ENCODE peak calls at places on chromosomes 3 and 15, in eight cellular contexts. One of them, this sample, is unnamed.
A peak's percentile ranks its signal among the peaks of the same experiment; 100 is the strongest.

GRCh38 chr3:111999924-112000835 is 1.5 kb downstream of the TAGLN3 start:
- DNase-seq in stimulated activated CD4-positive, alpha-beta T cell treated with anti-CD3 and anti-CD28 coated beads, Interleukin-2, amount 100 ng/mL, for 48 hours: no peak
- DNase-seq in AG08395: no peak
- DNase-seq in HepG2: no peak
- DNase-seq in activated CD4-positive, alpha-beta T cell treated with anti-CD3 and anti-CD28 coated beads, Interleukin-2, amount 10 ng/mL, durations not matched to agents 7 days and 5 days: no peak
- DNase-seq in GM23248: no peak
- DNase-seq in posterior cingulate gyrus: peak; percentile 76
- DNase-seq in NAMALWA: no peak
- DNase-seq in this sample: no peak

GRCh38 chr3:1774597-1774996 is 324.1 kb upstream of the CNTN4 start:
- DNase-seq in stimulated activated CD4-positive, alpha-beta T cell treated with anti-CD3 and anti-CD28 coated beads, Interleukin-2, amount 100 ng/mL, for 48 hours: no peak
- DNase-seq in AG08395: no peak
- DNase-seq in HepG2: no peak
- DNase-seq in activated CD4-positive, alpha-beta T cell treated with anti-CD3 and anti-CD28 coated beads, Interleukin-2, amount 10 ng/mL, durations not matched to agents 7 days and 5 days: no peak
- DNase-seq in GM23248: no peak
- DNase-seq in posterior cingulate gyrus: no peak
- DNase-seq in NAMALWA: no peak
- DNase-seq in this sample: no peak

GRCh38 chr3:62587579-62588031 is 214.3 kb upstream of the FEZF2 start:
- DNase-seq in stimulated activated CD4-positive, alpha-beta T cell treated with anti-CD3 and anti-CD28 coated beads, Interleukin-2, amount 100 ng/mL, for 48 hours: no peak
- DNase-seq in AG08395: peak; percentile 93
- DNase-seq in HepG2: no peak
- DNase-seq in activated CD4-positive, alpha-beta T cell treated with anti-CD3 and anti-CD28 coated beads, Interleukin-2, amount 10 ng/mL, durations not matched to agents 7 days and 5 days: no peak
- DNase-seq in GM23248: peak; percentile 94
- DNase-seq in posterior cingulate gyrus: no peak
- DNase-seq in NAMALWA: no peak
- DNase-seq in this sample: no peak

GRCh38 chr3:13507791-13508339 is 27.8 kb downstream of the HDAC11 start:
- DNase-seq in stimulated activated CD4-positive, alpha-beta T cell treated with anti-CD3 and anti-CD28 coated beads, Interleukin-2, amount 100 ng/mL, for 48 hours: no peak
- DNase-seq in AG08395: peak; percentile 50
- DNase-seq in HepG2: no peak
- DNase-seq in activated CD4-positive, alpha-beta T cell treated with anti-CD3 and anti-CD28 coated beads, Interleukin-2, amount 10 ng/mL, durations not matched to agents 7 days and 5 days: no peak
- DNase-seq in GM23248: peak; percentile 68
- DNase-seq in posterior cingulate gyrus: peak; percentile 84
- DNase-seq in NAMALWA: no peak
- DNase-seq in this sample: no peak

GRCh38 chr3:9951962-9952805 is at the start of gene PRRT3:
- DNase-seq in stimulated activated CD4-positive, alpha-beta T cell treated with anti-CD3 and anti-CD28 coated beads, Interleukin-2, amount 100 ng/mL, for 48 hours: peak; percentile 64
- DNase-seq in AG08395: peak; percentile 61
- DNase-seq in HepG2: no peak
- DNase-seq in activated CD4-positive, alpha-beta T cell treated with anti-CD3 and anti-CD28 coated beads, Interleukin-2, amount 10 ng/mL, durations not matched to agents 7 days and 5 days: peak; percentile 68
- DNase-seq in GM23248: peak; percentile 78
- DNase-seq in posterior cingulate gyrus: peak; percentile 92
- DNase-seq in NAMALWA: no peak
- DNase-seq in this sample: peak; percentile 57

GRCh38 chr3:8841472-8841871 is 72.1 kb upstream of the OXTR start:
- DNase-seq in stimulated activated CD4-positive, alpha-beta T cell treated with anti-CD3 and anti-CD28 coated beads, Interleukin-2, amount 100 ng/mL, for 48 hours: no peak
- DNase-seq in AG08395: no peak
- DNase-seq in HepG2: no peak
- DNase-seq in activated CD4-positive, alpha-beta T cell treated with anti-CD3 and anti-CD28 coated beads, Interleukin-2, amount 10 ng/mL, durations not matched to agents 7 days and 5 days: no peak
- DNase-seq in GM23248: peak; percentile 49
- DNase-seq in posterior cingulate gyrus: no peak
- DNase-seq in NAMALWA: no peak
- DNase-seq in this sample: no peak

GRCh38 chr15:90221251-90221900 is 12.4 kb downstream of the CIB1 start:
- DNase-seq in stimulated activated CD4-positive, alpha-beta T cell treated with anti-CD3 and anti-CD28 coated beads, Interleukin-2, amount 100 ng/mL, for 48 hours: no peak
- DNase-seq in AG08395: peak; percentile 93
- DNase-seq in HepG2: peak; percentile 67
- DNase-seq in activated CD4-positive, alpha-beta T cell treated with anti-CD3 and anti-CD28 coated beads, Interleukin-2, amount 10 ng/mL, durations not matched to agents 7 days and 5 days: peak; percentile 37
- DNase-seq in GM23248: peak; percentile 91
- DNase-seq in posterior cingulate gyrus: peak; percentile 91
- DNase-seq in NAMALWA: peak; percentile 57
- DNase-seq in this sample: no peak

GRCh38 chr3:138328341-138328740 is 1.3 kb downstream of the NME9 start:
- DNase-seq in stimulated activated CD4-positive, alpha-beta T cell treated with anti-CD3 and anti-CD28 coated beads, Interleukin-2, amount 100 ng/mL, for 48 hours: no peak
- DNase-seq in AG08395: peak; percentile 64
- DNase-seq in HepG2: no peak
- DNase-seq in activated CD4-positive, alpha-beta T cell treated with anti-CD3 and anti-CD28 coated beads, Interleukin-2, amount 10 ng/mL, durations not matched to agents 7 days and 5 days: no peak
- DNase-seq in GM23248: peak; percentile 82
- DNase-seq in posterior cingulate gyrus: no peak
- DNase-seq in NAMALWA: peak; percentile 45
- DNase-seq in this sample: no peak

GRCh38 chr15:53033709-53034108 is 243.6 kb upstream of the ONECUT1 start:
- DNase-seq in stimulated activated CD4-positive, alpha-beta T cell treated with anti-CD3 and anti-CD28 coated beads, Interleukin-2, amount 100 ng/mL, for 48 hours: no peak
- DNase-seq in AG08395: no peak
- DNase-seq in HepG2: peak; percentile 47
- DNase-seq in activated CD4-positive, alpha-beta T cell treated with anti-CD3 and anti-CD28 coated beads, Interleukin-2, amount 10 ng/mL, durations not matched to agents 7 days and 5 days: no peak
- DNase-seq in GM23248: no peak
- DNase-seq in posterior cingulate gyrus: no peak
- DNase-seq in NAMALWA: no peak
- DNase-seq in this sample: no peak

GRCh38 chr3:101134331-101134730 is 141.1 kb upstream of the ABI3BP start:
- DNase-seq in stimulated activated CD4-positive, alpha-beta T cell treated with anti-CD3 and anti-CD28 coated beads, Interleukin-2, amount 100 ng/mL, for 48 hours: no peak
- DNase-seq in AG08395: no peak
- DNase-seq in HepG2: no peak
- DNase-seq in activated CD4-positive, alpha-beta T cell treated with anti-CD3 and anti-CD28 coated beads, Interleukin-2, amount 10 ng/mL, durations not matched to agents 7 days and 5 days: no peak
- DNase-seq in GM23248: no peak
- DNase-seq in posterior cingulate gyrus: no peak
- DNase-seq in NAMALWA: no peak
- DNase-seq in this sample: no peak

GRCh38 chr15:91801836-91802534 is 51.5 kb upstream of the SLCO3A1 start:
- DNase-seq in stimulated activated CD4-positive, alpha-beta T cell treated with anti-CD3 and anti-CD28 coated beads, Interleukin-2, amount 100 ng/mL, for 48 hours: no peak
- DNase-seq in AG08395: no peak
- DNase-seq in HepG2: no peak
- DNase-seq in activated CD4-positive, alpha-beta T cell treated with anti-CD3 and anti-CD28 coated beads, Interleukin-2, amount 10 ng/mL, durations not matched to agents 7 days and 5 days: no peak
- DNase-seq in GM23248: no peak
- DNase-seq in posterior cingulate gyrus: no peak
- DNase-seq in NAMALWA: no peak
- DNase-seq in this sample: no peak

GRCh38 chr15:96345560-96346389 is 15.3 kb downstream of the NR2F2 start:
- DNase-seq in stimulated activated CD4-positive, alpha-beta T cell treated with anti-CD3 and anti-CD28 coated beads, Interleukin-2, amount 100 ng/mL, for 48 hours: no peak
- DNase-seq in AG08395: peak; percentile 83
- DNase-seq in HepG2: peak; percentile 47
- DNase-seq in activated CD4-positive, alpha-beta T cell treated with anti-CD3 and anti-CD28 coated beads, Interleukin-2, amount 10 ng/mL, durations not matched to agents 7 days and 5 days: no peak
- DNase-seq in GM23248: peak; percentile 88
- DNase-seq in posterior cingulate gyrus: peak; percentile 30
- DNase-seq in NAMALWA: peak; percentile 43
- DNase-seq in this sample: no peak

GRCh38 chr3:23201154-23201838 is 1.8 kb upstream of the UBE2E2 start:
- DNase-seq in stimulated activated CD4-positive, alpha-beta T cell treated with anti-CD3 and anti-CD28 coated beads, Interleukin-2, amount 100 ng/mL, for 48 hours: no peak
- DNase-seq in AG08395: no peak
- DNase-seq in HepG2: no peak
- DNase-seq in activated CD4-positive, alpha-beta T cell treated with anti-CD3 and anti-CD28 coated beads, Interleukin-2, amount 10 ng/mL, durations not matched to agents 7 days and 5 days: no peak
- DNase-seq in GM23248: no peak
- DNase-seq in posterior cingulate gyrus: no peak
- DNase-seq in NAMALWA: no peak
- DNase-seq in this sample: no peak

GRCh38 chr3:158839966-158840365 is 38.1 kb downstream of the MFSD1 start:
- DNase-seq in stimulated activated CD4-positive, alpha-beta T cell treated with anti-CD3 and anti-CD28 coated beads, Interleukin-2, amount 100 ng/mL, for 48 hours: no peak
- DNase-seq in AG08395: no peak
- DNase-seq in HepG2: peak; percentile 19
- DNase-seq in activated CD4-positive, alpha-beta T cell treated with anti-CD3 and anti-CD28 coated beads, Interleukin-2, amount 10 ng/mL, durations not matched to agents 7 days and 5 days: no peak
- DNase-seq in GM23248: no peak
- DNase-seq in posterior cingulate gyrus: no peak
- DNase-seq in NAMALWA: no peak
- DNase-seq in this sample: no peak

GRCh38 chr3:30353711-30354467 is 252.5 kb upstream of the TGFBR2 start:
- DNase-seq in stimulated activated CD4-positive, alpha-beta T cell treated with anti-CD3 and anti-CD28 coated beads, Interleukin-2, amount 100 ng/mL, for 48 hours: peak; percentile 16
- DNase-seq in AG08395: no peak
- DNase-seq in HepG2: no peak
- DNase-seq in activated CD4-positive, alpha-beta T cell treated with anti-CD3 and anti-CD28 coated beads, Interleukin-2, amount 10 ng/mL, durations not matched to agents 7 days and 5 days: peak; percentile 86
- DNase-seq in GM23248: no peak
- DNase-seq in posterior cingulate gyrus: no peak
- DNase-seq in NAMALWA: no peak
- DNase-seq in this sample: no peak

GRCh38 chr3:129611812-129612349 is 5.4 kb upstream of the PLXND1 start:
- DNase-seq in stimulated activated CD4-positive, alpha-beta T cell treated with anti-CD3 and anti-CD28 coated beads, Interleukin-2, amount 100 ng/mL, for 48 hours: no peak
- DNase-seq in AG08395: peak; percentile 67
- DNase-seq in HepG2: peak; percentile 70
- DNase-seq in activated CD4-positive, alpha-beta T cell treated with anti-CD3 and anti-CD28 coated beads, Interleukin-2, amount 10 ng/mL, durations not matched to agents 7 days and 5 days: no peak
- DNase-seq in GM23248: peak; percentile 84
- DNase-seq in posterior cingulate gyrus: peak; percentile 75
- DNase-seq in NAMALWA: no peak
- DNase-seq in this sample: no peak

GRCh38 chr3:175383813-175384212 is 524.7 kb downstream of the NAALADL2 start:
- DNase-seq in stimulated activated CD4-positive, alpha-beta T cell treated with anti-CD3 and anti-CD28 coated beads, Interleukin-2, amount 100 ng/mL, for 48 hours: no peak
- DNase-seq in AG08395: peak; percentile 6
- DNase-seq in HepG2: no peak
- DNase-seq in activated CD4-positive, alpha-beta T cell treated with anti-CD3 and anti-CD28 coated beads, Interleukin-2, amount 10 ng/mL, durations not matched to agents 7 days and 5 days: no peak
- DNase-seq in GM23248: peak; percentile 51
- DNase-seq in posterior cingulate gyrus: no peak
- DNase-seq in NAMALWA: no peak
- DNase-seq in this sample: no peak

GRCh38 chr15:95016511-95017219 is 785.3 kb downstream of the MCTP2 start:
- DNase-seq in stimulated activated CD4-positive, alpha-beta T cell treated with anti-CD3 and anti-CD28 coated beads, Interleukin-2, amount 100 ng/mL, for 48 hours: no peak
- DNase-seq in AG08395: peak; percentile 17
- DNase-seq in HepG2: no peak
- DNase-seq in activated CD4-positive, alpha-beta T cell treated with anti-CD3 and anti-CD28 coated beads, Interleukin-2, amount 10 ng/mL, durations not matched to agents 7 days and 5 days: no peak
- DNase-seq in GM23248: peak; percentile 46
- DNase-seq in posterior cingulate gyrus: no peak
- DNase-seq in NAMALWA: no peak
- DNase-seq in this sample: no peak

GRCh38 chr3:151347432-151347831 is 18.1 kb upstream of the P2RY13 start:
- DNase-seq in stimulated activated CD4-positive, alpha-beta T cell treated with anti-CD3 and anti-CD28 coated beads, Interleukin-2, amount 100 ng/mL, for 48 hours: no peak
- DNase-seq in AG08395: no peak
- DNase-seq in HepG2: no peak
- DNase-seq in activated CD4-positive, alpha-beta T cell treated with anti-CD3 and anti-CD28 coated beads, Interleukin-2, amount 10 ng/mL, durations not matched to agents 7 days and 5 days: no peak
- DNase-seq in GM23248: no peak
- DNase-seq in posterior cingulate gyrus: no peak
- DNase-seq in NAMALWA: no peak
- DNase-seq in this sample: no peak

GRCh38 chr3:14143826-14144225 is 19.0 kb downstream of the TMEM43 start:
- DNase-seq in stimulated activated CD4-positive, alpha-beta T cell treated with anti-CD3 and anti-CD28 coated beads, Interleukin-2, amount 100 ng/mL, for 48 hours: no peak
- DNase-seq in AG08395: peak; percentile 93
- DNase-seq in HepG2: peak; percentile 70
- DNase-seq in activated CD4-positive, alpha-beta T cell treated with anti-CD3 and anti-CD28 coated beads, Interleukin-2, amount 10 ng/mL, durations not matched to agents 7 days and 5 days: no peak
- DNase-seq in GM23248: peak; percentile 95
- DNase-seq in posterior cingulate gyrus: no peak
- DNase-seq in NAMALWA: no peak
- DNase-seq in this sample: no peak

GRCh38 chr3:61966200-61966599 is 404.8 kb downstream of the PTPRG start:
- DNase-seq in stimulated activated CD4-positive, alpha-beta T cell treated with anti-CD3 and anti-CD28 coated beads, Interleukin-2, amount 100 ng/mL, for 48 hours: no peak
- DNase-seq in AG08395: no peak
- DNase-seq in HepG2: peak; percentile 34
- DNase-seq in activated CD4-positive, alpha-beta T cell treated with anti-CD3 and anti-CD28 coated beads, Interleukin-2, amount 10 ng/mL, durations not matched to agents 7 days and 5 days: no peak
- DNase-seq in GM23248: no peak
- DNase-seq in posterior cingulate gyrus: no peak
- DNase-seq in NAMALWA: no peak
- DNase-seq in this sample: no peak

GRCh38 chr3:14634763-14635400 is 16.7 kb upstream of the CCDC174 start:
- DNase-seq in stimulated activated CD4-positive, alpha-beta T cell treated with anti-CD3 and anti-CD28 coated beads, Interleukin-2, amount 100 ng/mL, for 48 hours: no peak
- DNase-seq in AG08395: no peak
- DNase-seq in HepG2: no peak
- DNase-seq in activated CD4-positive, alpha-beta T cell treated with anti-CD3 and anti-CD28 coated beads, Interleukin-2, amount 10 ng/mL, durations not matched to agents 7 days and 5 days: no peak
- DNase-seq in GM23248: peak; percentile 78
- DNase-seq in posterior cingulate gyrus: no peak
- DNase-seq in NAMALWA: no peak
- DNase-seq in this sample: no peak

GRCh38 chr15:66290518-66290917 is 2.9 kb upstream of the DIS3L start:
- DNase-seq in stimulated activated CD4-positive, alpha-beta T cell treated with anti-CD3 and anti-CD28 coated beads, Interleukin-2, amount 100 ng/mL, for 48 hours: no peak
- DNase-seq in AG08395: no peak
- DNase-seq in HepG2: no peak
- DNase-seq in activated CD4-positive, alpha-beta T cell treated with anti-CD3 and anti-CD28 coated beads, Interleukin-2, amount 10 ng/mL, durations not matched to agents 7 days and 5 days: peak; percentile 7
- DNase-seq in GM23248: no peak
- DNase-seq in posterior cingulate gyrus: no peak
- DNase-seq in NAMALWA: no peak
- DNase-seq in this sample: peak; percentile 5

GRCh38 chr15:55222588-55222987 is 25.8 kb upstream of the RSL24D1 start:
- DNase-seq in stimulated activated CD4-positive, alpha-beta T cell treated with anti-CD3 and anti-CD28 coated beads, Interleukin-2, amount 100 ng/mL, for 48 hours: no peak
- DNase-seq in AG08395: no peak
- DNase-seq in HepG2: no peak
- DNase-seq in activated CD4-positive, alpha-beta T cell treated with anti-CD3 and anti-CD28 coated beads, Interleukin-2, amount 10 ng/mL, durations not matched to agents 7 days and 5 days: no peak
- DNase-seq in GM23248: no peak
- DNase-seq in posterior cingulate gyrus: no peak
- DNase-seq in NAMALWA: peak; percentile 35
- DNase-seq in this sample: no peak

GRCh38 chr3:188509316-188509715 is 355.4 kb downstream of the LPP start:
- DNase-seq in stimulated activated CD4-positive, alpha-beta T cell treated with anti-CD3 and anti-CD28 coated beads, Interleukin-2, amount 100 ng/mL, for 48 hours: no peak
- DNase-seq in AG08395: no peak
- DNase-seq in HepG2: no peak
- DNase-seq in activated CD4-positive, alpha-beta T cell treated with anti-CD3 and anti-CD28 coated beads, Interleukin-2, amount 10 ng/mL, durations not matched to agents 7 days and 5 days: no peak
- DNase-seq in GM23248: no peak
- DNase-seq in posterior cingulate gyrus: no peak
- DNase-seq in NAMALWA: no peak
- DNase-seq in this sample: no peak

GRCh38 chr3:167913218-167913902 is 177.8 kb downstream of the SERPINI1 start:
- DNase-seq in stimulated activated CD4-positive, alpha-beta T cell treated with anti-CD3 and anti-CD28 coated beads, Interleukin-2, amount 100 ng/mL, for 48 hours: no peak
- DNase-seq in AG08395: peak; percentile 10
- DNase-seq in HepG2: no peak
- DNase-seq in activated CD4-positive, alpha-beta T cell treated with anti-CD3 and anti-CD28 coated beads, Interleukin-2, amount 10 ng/mL, durations not matched to agents 7 days and 5 days: no peak
- DNase-seq in GM23248: peak; percentile 73
- DNase-seq in posterior cingulate gyrus: no peak
- DNase-seq in NAMALWA: peak; percentile 54
- DNase-seq in this sample: no peak

GRCh38 chr3:77605865-77606264 is 566.0 kb downstream of the ROBO2 start:
- DNase-seq in stimulated activated CD4-positive, alpha-beta T cell treated with anti-CD3 and anti-CD28 coated beads, Interleukin-2, amount 100 ng/mL, for 48 hours: no peak
- DNase-seq in AG08395: no peak
- DNase-seq in HepG2: no peak
- DNase-seq in activated CD4-positive, alpha-beta T cell treated with anti-CD3 and anti-CD28 coated beads, Interleukin-2, amount 10 ng/mL, durations not matched to agents 7 days and 5 days: no peak
- DNase-seq in GM23248: no peak
- DNase-seq in posterior cingulate gyrus: no peak
- DNase-seq in NAMALWA: no peak
- DNase-seq in this sample: no peak

GRCh38 chr3:16072420-16073110 is 101.9 kb upstream of the GALNT15 start:
- DNase-seq in stimulated activated CD4-positive, alpha-beta T cell treated with anti-CD3 and anti-CD28 coated beads, Interleukin-2, amount 100 ng/mL, for 48 hours: no peak
- DNase-seq in AG08395: no peak
- DNase-seq in HepG2: no peak
- DNase-seq in activated CD4-positive, alpha-beta T cell treated with anti-CD3 and anti-CD28 coated beads, Interleukin-2, amount 10 ng/mL, durations not matched to agents 7 days and 5 days: no peak
- DNase-seq in GM23248: peak; percentile 69
- DNase-seq in posterior cingulate gyrus: no peak
- DNase-seq in NAMALWA: no peak
- DNase-seq in this sample: no peak

GRCh38 chr3:131031660-131032059 is 5.0 kb downstream of the NEK11 start:
- DNase-seq in stimulated activated CD4-positive, alpha-beta T cell treated with anti-CD3 and anti-CD28 coated beads, Interleukin-2, amount 100 ng/mL, for 48 hours: no peak
- DNase-seq in AG08395: peak; percentile 13
- DNase-seq in HepG2: no peak
- DNase-seq in activated CD4-positive, alpha-beta T cell treated with anti-CD3 and anti-CD28 coated beads, Interleukin-2, amount 10 ng/mL, durations not matched to agents 7 days and 5 days: no peak
- DNase-seq in GM23248: peak; percentile 16
- DNase-seq in posterior cingulate gyrus: no peak
- DNase-seq in NAMALWA: no peak
- DNase-seq in this sample: no peak

GRCh38 chr3:149342413-149343340 is 9.2 kb upstream of the TM4SF18 start:
- DNase-seq in stimulated activated CD4-positive, alpha-beta T cell treated with anti-CD3 and anti-CD28 coated beads, Interleukin-2, amount 100 ng/mL, for 48 hours: no peak
- DNase-seq in AG08395: peak; percentile 72
- DNase-seq in HepG2: no peak
- DNase-seq in activated CD4-positive, alpha-beta T cell treated with anti-CD3 and anti-CD28 coated beads, Interleukin-2, amount 10 ng/mL, durations not matched to agents 7 days and 5 days: no peak
- DNase-seq in GM23248: peak; percentile 89
- DNase-seq in posterior cingulate gyrus: no peak
- DNase-seq in NAMALWA: no peak
- DNase-seq in this sample: no peak

GRCh38 chr3:129224984-129225393 is 24.4 kb upstream of the COPG1 start:
- DNase-seq in stimulated activated CD4-positive, alpha-beta T cell treated with anti-CD3 and anti-CD28 coated beads, Interleukin-2, amount 100 ng/mL, for 48 hours: no peak
- DNase-seq in AG08395: peak; percentile 85
- DNase-seq in HepG2: peak; percentile 92
- DNase-seq in activated CD4-positive, alpha-beta T cell treated with anti-CD3 and anti-CD28 coated beads, Interleukin-2, amount 10 ng/mL, durations not matched to agents 7 days and 5 days: peak; percentile 22
- DNase-seq in GM23248: peak; percentile 89
- DNase-seq in posterior cingulate gyrus: peak; percentile 80
- DNase-seq in NAMALWA: peak; percentile 31
- DNase-seq in this sample: no peak

GRCh38 chr3:107632576-107632975 is 109.8 kb downstream of the BBX start:
- DNase-seq in stimulated activated CD4-positive, alpha-beta T cell treated with anti-CD3 and anti-CD28 coated beads, Interleukin-2, amount 100 ng/mL, for 48 hours: no peak
- DNase-seq in AG08395: no peak
- DNase-seq in HepG2: no peak
- DNase-seq in activated CD4-positive, alpha-beta T cell treated with anti-CD3 and anti-CD28 coated beads, Interleukin-2, amount 10 ng/mL, durations not matched to agents 7 days and 5 days: no peak
- DNase-seq in GM23248: no peak
- DNase-seq in posterior cingulate gyrus: no peak
- DNase-seq in NAMALWA: no peak
- DNase-seq in this sample: no peak

GRCh38 chr15:55344206-55344605 is 25.2 kb downstream of the PIGB start:
- DNase-seq in stimulated activated CD4-positive, alpha-beta T cell treated with anti-CD3 and anti-CD28 coated beads, Interleukin-2, amount 100 ng/mL, for 48 hours: no peak
- DNase-seq in AG08395: peak; percentile 52
- DNase-seq in HepG2: no peak
- DNase-seq in activated CD4-positive, alpha-beta T cell treated with anti-CD3 and anti-CD28 coated beads, Interleukin-2, amount 10 ng/mL, durations not matched to agents 7 days and 5 days: no peak
- DNase-seq in GM23248: peak; percentile 45
- DNase-seq in posterior cingulate gyrus: no peak
- DNase-seq in NAMALWA: no peak
- DNase-seq in this sample: no peak

GRCh38 chr3:195583831-195584542 is at the start of gene APOD:
- DNase-seq in stimulated activated CD4-positive, alpha-beta T cell treated with anti-CD3 and anti-CD28 coated beads, Interleukin-2, amount 100 ng/mL, for 48 hours: no peak
- DNase-seq in AG08395: peak; percentile 35
- DNase-seq in HepG2: no peak
- DNase-seq in activated CD4-positive, alpha-beta T cell treated with anti-CD3 and anti-CD28 coated beads, Interleukin-2, amount 10 ng/mL, durations not matched to agents 7 days and 5 days: no peak
- DNase-seq in GM23248: peak; percentile 57
- DNase-seq in posterior cingulate gyrus: peak; percentile 92
- DNase-seq in NAMALWA: no peak
- DNase-seq in this sample: no peak

This sample was measured in stimulated activated naive B cell treated with anti-CD40 and anti-IgM and Interleukin-4, amounts not matched to agents 10 μg/mL and 1 μg/mL and 100 μg/mL, for 72 hours.